ENCODE peak calls at places on chromosomes 11 and 22, in ten cellular contexts. G, S, I, Y, U, H, R, D, E and A are unnamed samples.

GRCh38 chr11:130762342-130763037 is 153.8 kb downstream of the SNX19 start:
- DNase-seq in S (no peak), H (no peak), D (no peak), R (no peak), I (peak), U (no peak), E (peak), Y (no peak), G (no peak), A (no peak)

GRCh38 chr22:50704510-50705218 is 32.0 kb downstream of the SHANK3 start:
- DNase-seq in E (no peak), G (peak), I (no peak), H (no peak), U (peak), R (no peak), S (peak), D (no peak), Y (no peak), A (no peak)

GRCh38 chr11:6568191-6568918 is 35.1 kb downstream of the RRP8 start:
- DNase-seq in H (peak), S (peak), D (peak), R (peak), U (no peak), Y (peak), G (peak), I (peak), E (peak), A (no peak)

GRCh38 chr11:109527496-109527895 is 105.5 kb downstream of the C11orf87 start:
- DNase-seq in E (no peak), D (no peak), R (peak), I (no peak), U (no peak), S (no peak), G (no peak), Y (no peak), H (no peak), A (no peak)

GRCh38 chr22:44834065-44834464 is 81.7 kb downstream of the ARHGAP8 start:
- DNase-seq in Y (no peak), I (no peak), U (no peak), G (no peak), D (no peak), E (no peak), R (no peak), H (no peak), S (no peak), A (no peak)

GRCh38 chr11:65868076-65868667 is 4.4 kb downstream of the EFEMP2 start:
- DNase-seq in E (no peak), R (no peak), Y (peak), G (peak), U (no peak), S (no peak), I (no peak), D (no peak), H (no peak), A (no peak)

GRCh38 chr22:37176464-37177061 is 11.5 kb downstream of the C1QTNF6 start:
- DNase-seq in G (no peak), R (peak), S (peak), Y (no peak), D (peak), E (no peak), U (no peak), H (peak), I (no peak), A (no peak)

GRCh38 chr11:66335531-66336233 is 552 bp downstream of the RIN1 start:
- DNase-seq in R (peak), U (no peak), G (no peak), D (peak), E (no peak), H (no peak), I (peak), S (peak), Y (peak), A (no peak)

GRCh38 chr22:35596821-35597220 is 20.3 kb downstream of the MB start:
- DNase-seq in S (peak), G (no peak), U (no peak), Y (no peak), E (peak), I (no peak), R (no peak), H (no peak), D (no peak), A (no peak)

GRCh38 chr22:48577014-48577690 is 1250.5 kb downstream of the BRD1 start:
- DNase-seq in S (peak), G (peak), U (peak), Y (peak), D (no peak), E (no peak), R (no peak), H (no peak), I (no peak), A (no peak)

GRCh38 chr22:26892401-26893033 is 235.1 kb downstream of the MIAT start:
- DNase-seq in H (peak), S (no peak), I (no peak), E (peak), G (no peak), Y (no peak), U (no peak), D (no peak), R (peak), A (no peak)

GRCh38 chr11:64290894-64291745 is at the start of gene KCNK4:
- DNase-seq in I (no peak), Y (peak), H (no peak), U (no peak), R (no peak), D (no peak), G (no peak), S (peak), E (no peak), A (no peak)

GRCh38 chr11:109000531-109000930 is 335.7 kb downstream of the DDX10 start:
- DNase-seq in R (no peak), D (no peak), I (peak), Y (no peak), H (no peak), G (no peak), U (no peak), E (no peak), S (no peak), A (no peak)

GRCh38 chr11:35377262-35377661 is 42.1 kb downstream of the SLC1A2 start:
- DNase-seq in R (no peak), U (no peak), H (no peak), Y (no peak), I (no peak), S (no peak), E (no peak), G (no peak), D (no peak), A (no peak)

GRCh38 chr11:16630651-16631050 is 107.8 kb upstream of the C11orf58 start:
- DNase-seq in I (no peak), H (no peak), R (no peak), E (no peak), S (no peak), U (no peak), D (no peak), Y (no peak), G (no peak), A (no peak)

GRCh38 chr11:64230209-64230984 is at the start of gene DNAJC4:
- DNase-seq in R (peak), I (peak), S (peak), E (peak), G (peak), D (peak), Y (peak), H (peak), U (peak), A (peak)

GRCh38 chr11:83047515-83048225 is 24.0 kb downstream of the RAB30 start:
- DNase-seq in Y (no peak), D (peak), S (no peak), G (no peak), I (no peak), E (no peak), R (no peak), U (no peak), H (no peak), A (no peak)

GRCh38 chr11:101880208-101880607 is 34.6 kb upstream of the CEP126 start:
- DNase-seq in E (no peak), I (peak), U (no peak), H (peak), R (peak), G (no peak), D (peak), S (no peak), Y (peak), A (peak)

GRCh38 chr11:92018332-92018731 is 206.3 kb upstream of the FAT3 start:
- DNase-seq in G (no peak), U (no peak), S (no peak), H (no peak), Y (no peak), R (no peak), D (no peak), I (no peak), E (no peak), A (no peak)

GRCh38 chr11:129589190-129589589 is 213.5 kb downstream of the BARX2 start:
- DNase-seq in H (no peak), D (no peak), G (peak), U (no peak), R (no peak), Y (peak), I (no peak), S (no peak), E (no peak), A (no peak)

GRCh38 chr11:62931501-62932278 is 10.5 kb upstream of the CHRM1 start:
- DNase-seq in U (no peak), R (peak), G (no peak), D (no peak), I (peak), E (no peak), S (no peak), Y (no peak), H (no peak), A (no peak)

GRCh38 chr22:32830473-32830872 is 29.0 kb downstream of the TIMP3 start:
- DNase-seq in G (peak), Y (peak), D (no peak), U (no peak), I (no peak), S (peak), H (no peak), E (no peak), R (no peak), A (no peak)

GRCh38 chr11:14275081-14275480 is 83.9 kb downstream of the RRAS2 start:
- DNase-seq in G (no peak), H (no peak), D (peak), E (no peak), R (peak), U (no peak), S (no peak), I (no peak), Y (no peak), A (no peak)
- TF ChIP-seq CTCF in G (no peak), H (no peak), D (no peak), E (no peak), R (peak), U (no peak), S (no peak), I (no peak), Y (no peak), A (no peak)

GRCh38 chr22:38213319-38214247 is 11.8 kb downstream of the MAFF start:
- DNase-seq in R (no peak), D (no peak), U (no peak), I (no peak), Y (no peak), E (no peak), G (no peak), S (no peak), H (no peak), A (peak)

GRCh38 chr22:38215156-38216038 is 13.6 kb downstream of the MAFF start:
- DNase-seq in U (no peak), G (no peak), R (no peak), I (no peak), Y (no peak), E (no peak), D (no peak), H (no peak), S (no peak), A (peak)

GRCh38 chr22:38211556-38211955 is 9.8 kb downstream of the MAFF start:
- DNase-seq in G (no peak), E (no peak), R (no peak), D (no peak), U (no peak), S (no peak), Y (no peak), H (no peak), I (no peak), A (no peak)

GRCh38 chr22:38212442-38212841 is 10.6 kb downstream of the MAFF start:
- DNase-seq in G (no peak), I (no peak), R (no peak), H (no peak), U (no peak), D (no peak), S (no peak), E (no peak), Y (no peak), A (no peak)

DNA sequence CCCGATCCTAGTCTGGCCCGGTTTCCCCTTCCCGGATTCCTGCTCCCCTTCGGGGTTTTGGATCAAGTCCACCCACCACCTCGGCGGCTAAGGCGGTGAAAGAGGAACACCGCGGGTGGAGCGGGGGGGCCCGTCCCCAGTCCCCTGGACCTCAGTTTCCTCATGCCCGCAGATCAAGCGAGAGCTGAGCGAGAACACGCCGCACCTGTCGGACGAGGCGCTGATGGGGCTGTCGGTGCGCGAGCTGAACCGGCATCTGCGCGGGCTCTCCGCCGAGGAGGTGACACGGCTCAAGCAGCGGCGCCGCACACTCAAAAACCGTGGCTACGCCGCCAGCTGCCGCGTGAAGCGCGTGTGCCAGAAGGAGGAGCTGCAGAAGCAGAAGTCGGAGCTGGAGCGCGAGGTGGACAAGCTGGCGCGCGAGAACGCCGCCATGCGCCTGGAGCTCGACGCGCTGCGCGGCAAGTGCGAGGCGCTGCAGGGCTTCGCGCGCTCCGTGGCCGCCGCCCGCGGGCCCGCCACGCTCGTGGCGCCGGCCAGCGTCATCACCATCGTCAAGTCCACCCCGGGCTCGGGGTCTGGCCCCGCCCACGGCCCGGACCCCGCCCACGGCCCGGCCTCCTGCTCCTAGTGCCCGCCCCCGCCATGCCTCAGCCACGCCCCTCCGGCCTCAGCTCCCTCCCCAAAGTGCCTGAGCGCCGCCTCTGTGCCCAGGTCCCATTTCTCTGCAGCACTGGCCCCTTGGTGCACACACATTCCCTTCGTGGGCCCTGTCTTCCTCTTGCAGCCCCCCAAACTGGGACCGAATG is 12.7 kb downstream of the MAFF start:
- DNase-seq in D (peak), G (peak), U (peak), S (peak), R (peak), I (no peak), Y (peak), H (peak), E (peak), A (peak)
- TF ChIP-seq CTCF in D (no peak), G (no peak), U (peak), S (peak), R (peak), I (no peak), Y (peak), H (peak), E (peak), A (no peak)

GRCh38 chr11:116276051-116277044 is 496.4 kb downstream of the BUD13 start:
- DNase-seq in I (peak), U (peak), H (peak), R (peak), E (peak), S (peak), Y (peak), D (peak), G (peak), A (peak)
- TF ChIP-seq CTCF in I (peak), U (peak), H (peak), R (peak), E (peak), S (peak), Y (peak), D (peak), G (peak), A (peak)

DNA sequence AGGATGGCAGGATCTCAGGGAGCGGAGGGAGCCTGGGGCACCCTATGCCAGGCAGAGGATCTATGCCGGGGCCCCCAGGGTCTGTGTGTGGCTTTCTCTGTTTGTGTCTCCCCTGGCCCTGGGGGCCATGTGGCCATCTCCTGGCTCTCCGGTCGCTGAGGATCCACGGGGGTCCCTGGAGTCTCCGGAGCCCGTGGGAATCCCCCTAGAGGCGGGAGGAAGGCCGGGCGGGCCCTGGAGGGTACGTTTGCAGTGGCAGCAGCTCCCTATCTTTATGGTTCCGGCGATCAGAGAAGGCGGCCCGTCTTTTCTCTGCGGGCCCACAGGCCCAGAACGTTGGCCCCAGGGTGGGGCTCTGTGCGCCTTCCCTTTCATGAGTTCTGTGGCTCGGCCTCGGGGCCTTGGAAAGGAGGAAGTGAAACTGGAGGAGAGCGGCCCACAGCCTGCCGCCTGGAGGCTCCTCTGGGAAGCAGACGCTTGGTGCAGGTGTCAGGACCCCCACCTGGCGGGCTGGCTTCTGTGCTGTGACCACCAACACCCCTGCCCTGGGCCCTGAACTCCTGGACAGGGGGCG is 82.1 kb downstream of the KCNQ1 start:
- DNase-seq in Y (no peak), U (peak), R (no peak), D (no peak), S (peak), E (peak), G (peak), H (peak), I (no peak), A (peak)
- TF ChIP-seq CTCF in Y (peak), U (no peak), R (no peak), D (no peak), S (no peak), E (no peak), G (no peak), H (peak), I (no peak), A (no peak)

GRCh38 chr22:30890689-30891442 is 77.7 kb downstream of the MORC2 start:
- DNase-seq in R (peak), E (peak), I (peak), Y (peak), G (peak), S (peak), D (peak), H (peak), U (peak), A (peak)
- TF ChIP-seq CTCF in R (peak), E (peak), I (peak), Y (peak), G (peak), S (peak), D (peak), H (peak), U (peak), A (peak)

GRCh38 chr11:70445605-70446004 is 47.3 kb downstream of the CTTN start:
- DNase-seq in H (no peak), I (no peak), S (peak), G (no peak), R (no peak), E (no peak), U (no peak), Y (no peak), D (no peak), A (no peak)
- TF ChIP-seq CTCF in H (no peak), I (no peak), S (no peak), G (no peak), R (no peak), E (no peak), U (no peak), Y (no peak), D (no peak), A (no peak)